ENCODE peak calls at places on chromosome 16, in ten cellular contexts. One of them, this sample, is unnamed.

GRCh38 chr16:4391635-4392381 is 20.2 kb downstream of the VASN start:
- DNase-seq in progenitor cell of endocrine pancreas: no peak
- DNase-seq in mucosa of descending colon: no peak
- DNase-seq in nephron progenitor cell: peak
- DNase-seq in AG04449: no peak
- DNase-seq in type B pancreatic cell: no peak
- DNase-seq in BE2C: peak
- DNase-seq in AG04450: no peak
- DNase-seq in heart left ventricle: no peak
- DNase-seq in stomach: no peak
- DNase-seq in this sample: no peak

GRCh38 chr16:23408242-23409201 is 44.5 kb downstream of the COG7 start:
- DNase-seq in progenitor cell of endocrine pancreas: no peak
- DNase-seq in mucosa of descending colon: peak
- DNase-seq in nephron progenitor cell: no peak
- DNase-seq in AG04449: no peak
- DNase-seq in type B pancreatic cell: no peak
- DNase-seq in BE2C: peak
- DNase-seq in AG04450: no peak
- DNase-seq in heart left ventricle: peak
- DNase-seq in stomach: no peak
- DNase-seq in this sample: no peak

GRCh38 chr16:69176033-69176780 is 10.8 kb upstream of the SNTB2 start:
- DNase-seq in progenitor cell of endocrine pancreas: no peak
- DNase-seq in mucosa of descending colon: no peak
- DNase-seq in nephron progenitor cell: no peak
- DNase-seq in AG04449: no peak
- DNase-seq in type B pancreatic cell: no peak
- DNase-seq in BE2C: no peak
- DNase-seq in AG04450: peak
- DNase-seq in heart left ventricle: no peak
- DNase-seq in stomach: no peak
- DNase-seq in this sample: no peak

GRCh38 chr16:12496181-12496580 is 307.5 kb downstream of the CPPED1 start:
- DNase-seq in progenitor cell of endocrine pancreas: no peak
- DNase-seq in mucosa of descending colon: no peak
- DNase-seq in nephron progenitor cell: no peak
- DNase-seq in AG04449: no peak
- DNase-seq in type B pancreatic cell: no peak
- DNase-seq in BE2C: no peak
- DNase-seq in AG04450: no peak
- DNase-seq in heart left ventricle: no peak
- DNase-seq in stomach: no peak
- DNase-seq in this sample: no peak

GRCh38 chr16:23496826-23497542 is 13.3 kb downstream of the GGA2 start:
- DNase-seq in progenitor cell of endocrine pancreas: no peak
- DNase-seq in mucosa of descending colon: no peak
- DNase-seq in nephron progenitor cell: no peak
- DNase-seq in AG04449: no peak
- DNase-seq in type B pancreatic cell: no peak
- DNase-seq in BE2C: no peak
- DNase-seq in AG04450: no peak
- DNase-seq in heart left ventricle: no peak
- DNase-seq in stomach: no peak
- DNase-seq in this sample: no peak

GRCh38 chr16:1042776-1043349 is 29.7 kb upstream of the SSTR5 start:
- DNase-seq in progenitor cell of endocrine pancreas: no peak
- DNase-seq in mucosa of descending colon: no peak
- DNase-seq in nephron progenitor cell: no peak
- DNase-seq in AG04449: no peak
- DNase-seq in type B pancreatic cell: no peak
- DNase-seq in BE2C: peak
- DNase-seq in AG04450: no peak
- DNase-seq in heart left ventricle: no peak
- DNase-seq in stomach: no peak
- DNase-seq in this sample: no peak

GRCh38 chr16:84825896-84826557 is 6.2 kb downstream of the CRISPLD2 start:
- DNase-seq in progenitor cell of endocrine pancreas: no peak
- DNase-seq in mucosa of descending colon: no peak
- DNase-seq in nephron progenitor cell: no peak
- DNase-seq in AG04449: no peak
- DNase-seq in type B pancreatic cell: no peak
- DNase-seq in BE2C: no peak
- DNase-seq in AG04450: no peak
- DNase-seq in heart left ventricle: no peak
- DNase-seq in stomach: no peak
- DNase-seq in this sample: no peak

GRCh38 chr16:35598696-35599332 is 2139.4 kb downstream of the TP53TG3F start:
- DNase-seq in progenitor cell of endocrine pancreas: no peak
- DNase-seq in mucosa of descending colon: no peak
- DNase-seq in nephron progenitor cell: no peak
- DNase-seq in AG04449: no peak
- DNase-seq in type B pancreatic cell: no peak
- DNase-seq in BE2C: no peak
- DNase-seq in AG04450: no peak
- DNase-seq in heart left ventricle: no peak
- DNase-seq in stomach: no peak
- DNase-seq in this sample: peak

GRCh38 chr16:54489225-54489781 is 202.7 kb upstream of the IRX3 start:
- DNase-seq in progenitor cell of endocrine pancreas: no peak
- DNase-seq in mucosa of descending colon: peak
- DNase-seq in nephron progenitor cell: no peak
- DNase-seq in AG04449: no peak
- DNase-seq in type B pancreatic cell: no peak
- DNase-seq in BE2C: peak
- DNase-seq in AG04450: no peak
- DNase-seq in heart left ventricle: no peak
- DNase-seq in stomach: peak
- DNase-seq in this sample: no peak

GRCh38 chr16:67326115-67326471 is 448 bp downstream of the KCTD19 start:
- DNase-seq in progenitor cell of endocrine pancreas: no peak
- DNase-seq in mucosa of descending colon: no peak
- DNase-seq in nephron progenitor cell: no peak
- DNase-seq in AG04449: no peak
- DNase-seq in type B pancreatic cell: no peak
- DNase-seq in BE2C: no peak
- DNase-seq in AG04450: no peak
- DNase-seq in heart left ventricle: no peak
- DNase-seq in stomach: no peak
- DNase-seq in this sample: no peak

GRCh38 chr16:27264151-27264550 is 4.4 kb downstream of the NSMCE1 start:
- DNase-seq in progenitor cell of endocrine pancreas: no peak
- DNase-seq in mucosa of descending colon: no peak
- DNase-seq in nephron progenitor cell: no peak
- DNase-seq in AG04449: no peak
- DNase-seq in type B pancreatic cell: no peak
- DNase-seq in BE2C: no peak
- DNase-seq in AG04450: no peak
- DNase-seq in heart left ventricle: no peak
- DNase-seq in stomach: no peak
- DNase-seq in this sample: no peak

GRCh38 chr16:67562918-67563707 is 787 bp downstream of the CTCF start:
- DNase-seq in progenitor cell of endocrine pancreas: peak
- DNase-seq in mucosa of descending colon: peak
- DNase-seq in nephron progenitor cell: peak
- DNase-seq in AG04449: no peak
- DNase-seq in type B pancreatic cell: no peak
- DNase-seq in BE2C: peak
- DNase-seq in AG04450: no peak
- DNase-seq in heart left ventricle: peak
- DNase-seq in stomach: peak
- DNase-seq in this sample: no peak

GRCh38 chr16:12339686-12340085 is 363.2 kb downstream of the SNX29 start:
- DNase-seq in progenitor cell of endocrine pancreas: no peak
- DNase-seq in mucosa of descending colon: no peak
- DNase-seq in nephron progenitor cell: no peak
- DNase-seq in AG04449: no peak
- DNase-seq in type B pancreatic cell: no peak
- DNase-seq in BE2C: no peak
- DNase-seq in AG04450: peak
- DNase-seq in heart left ventricle: no peak
- DNase-seq in stomach: no peak
- DNase-seq in this sample: no peak

GRCh38 chr16:30794634-30795033 is 7.6 kb upstream of the ZNF629 start:
- DNase-seq in progenitor cell of endocrine pancreas: no peak
- DNase-seq in mucosa of descending colon: no peak
- DNase-seq in nephron progenitor cell: no peak
- DNase-seq in AG04449: no peak
- DNase-seq in type B pancreatic cell: no peak
- DNase-seq in BE2C: no peak
- DNase-seq in AG04450: no peak
- DNase-seq in heart left ventricle: no peak
- DNase-seq in stomach: no peak
- DNase-seq in this sample: no peak

GRCh38 chr16:30802971-30803370 is 16.0 kb upstream of the ZNF629 start:
- DNase-seq in progenitor cell of endocrine pancreas: no peak
- DNase-seq in mucosa of descending colon: no peak
- DNase-seq in nephron progenitor cell: no peak
- DNase-seq in AG04449: no peak
- DNase-seq in type B pancreatic cell: no peak
- DNase-seq in BE2C: no peak
- DNase-seq in AG04450: no peak
- DNase-seq in heart left ventricle: no peak
- DNase-seq in stomach: no peak
- DNase-seq in this sample: no peak

GRCh38 chr16:30793508-30794069 is 6.6 kb upstream of the ZNF629 start:
- DNase-seq in progenitor cell of endocrine pancreas: no peak
- DNase-seq in mucosa of descending colon: no peak
- DNase-seq in nephron progenitor cell: no peak
- DNase-seq in AG04449: no peak
- DNase-seq in type B pancreatic cell: no peak
- DNase-seq in BE2C: no peak
- DNase-seq in AG04450: no peak
- DNase-seq in heart left ventricle: no peak
- DNase-seq in stomach: no peak
- DNase-seq in this sample: peak

DNA sequence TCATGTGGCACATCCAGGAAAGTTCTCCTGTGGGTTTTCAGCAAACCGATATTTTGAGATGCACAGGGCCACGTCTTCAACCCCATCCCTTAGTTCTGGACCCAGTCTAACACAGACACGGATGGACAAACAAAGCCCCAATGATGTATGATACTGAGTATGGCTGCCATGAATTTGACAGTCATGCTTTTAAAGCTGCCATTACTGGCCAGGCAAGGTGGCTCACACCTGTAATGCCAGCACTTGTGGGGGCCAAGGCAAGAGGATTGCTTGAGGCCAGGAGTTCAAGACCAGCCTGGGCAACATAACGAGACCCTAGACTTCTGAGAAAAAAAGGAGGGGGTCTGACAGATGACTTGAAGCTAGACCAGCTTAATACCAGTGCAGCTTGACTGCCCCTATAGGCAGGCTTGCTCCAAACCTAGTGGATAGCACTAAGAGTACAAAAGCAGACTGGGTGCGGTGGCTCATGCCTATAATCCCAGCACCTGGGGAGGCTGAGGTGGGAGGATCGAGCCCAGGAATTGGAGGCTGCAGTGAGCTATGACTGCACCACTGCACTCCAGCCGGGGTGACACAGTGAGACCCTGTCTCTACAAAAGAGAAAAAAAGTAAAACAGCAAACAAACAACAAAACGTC is 10.8 kb upstream of the ZNF629 start:
- DNase-seq in progenitor cell of endocrine pancreas: no peak
- DNase-seq in mucosa of descending colon: no peak
- DNase-seq in nephron progenitor cell: no peak
- DNase-seq in AG04449: no peak
- DNase-seq in type B pancreatic cell: no peak
- DNase-seq in BE2C: no peak
- DNase-seq in AG04450: no peak
- DNase-seq in heart left ventricle: no peak
- DNase-seq in stomach: no peak
- DNase-seq in this sample: no peak
- TF ChIP-seq CTCF in progenitor cell of endocrine pancreas: no peak
- TF ChIP-seq CTCF in mucosa of descending colon: no peak
- TF ChIP-seq CTCF in nephron progenitor cell: no peak
- TF ChIP-seq CTCF in AG04449: no peak
- TF ChIP-seq CTCF in type B pancreatic cell: peak
- TF ChIP-seq CTCF in BE2C: peak
- TF ChIP-seq CTCF in AG04450: peak
- TF ChIP-seq CTCF in heart left ventricle: no peak
- TF ChIP-seq CTCF in stomach: no peak
- TF ChIP-seq CTCF in this sample: peak

GRCh38 chr16:56191807-56192643 is 736 bp downstream of the GNAO1 start:
- DNase-seq in progenitor cell of endocrine pancreas: no peak
- DNase-seq in mucosa of descending colon: no peak
- DNase-seq in nephron progenitor cell: peak
- DNase-seq in AG04449: no peak
- DNase-seq in type B pancreatic cell: no peak
- DNase-seq in BE2C: peak
- DNase-seq in AG04450: no peak
- DNase-seq in heart left ventricle: no peak
- DNase-seq in stomach: no peak
- DNase-seq in this sample: no peak
- TF ChIP-seq CTCF in progenitor cell of endocrine pancreas: no peak
- TF ChIP-seq CTCF in mucosa of descending colon: no peak
- TF ChIP-seq CTCF in nephron progenitor cell: no peak
- TF ChIP-seq CTCF in AG04449: no peak
- TF ChIP-seq CTCF in type B pancreatic cell: no peak
- TF ChIP-seq CTCF in BE2C: no peak
- TF ChIP-seq CTCF in AG04450: no peak
- TF ChIP-seq CTCF in heart left ventricle: no peak
- TF ChIP-seq CTCF in stomach: no peak
- TF ChIP-seq CTCF in this sample: no peak

GRCh38 chr16:87233928-87234327 is 83.3 kb downstream of the C16orf95 start:
- DNase-seq in progenitor cell of endocrine pancreas: no peak
- DNase-seq in mucosa of descending colon: no peak
- DNase-seq in nephron progenitor cell: no peak
- DNase-seq in AG04449: no peak
- DNase-seq in type B pancreatic cell: no peak
- DNase-seq in BE2C: no peak
- DNase-seq in AG04450: no peak
- DNase-seq in heart left ventricle: no peak
- DNase-seq in stomach: no peak
- DNase-seq in this sample: no peak
- TF ChIP-seq CTCF in progenitor cell of endocrine pancreas: peak
- TF ChIP-seq CTCF in mucosa of descending colon: no peak
- TF ChIP-seq CTCF in nephron progenitor cell: peak
- TF ChIP-seq CTCF in AG04449: peak
- TF ChIP-seq CTCF in type B pancreatic cell: peak
- TF ChIP-seq CTCF in BE2C: peak
- TF ChIP-seq CTCF in AG04450: peak
- TF ChIP-seq CTCF in heart left ventricle: no peak
- TF ChIP-seq CTCF in stomach: no peak
- TF ChIP-seq CTCF in this sample: no peak

DNA sequence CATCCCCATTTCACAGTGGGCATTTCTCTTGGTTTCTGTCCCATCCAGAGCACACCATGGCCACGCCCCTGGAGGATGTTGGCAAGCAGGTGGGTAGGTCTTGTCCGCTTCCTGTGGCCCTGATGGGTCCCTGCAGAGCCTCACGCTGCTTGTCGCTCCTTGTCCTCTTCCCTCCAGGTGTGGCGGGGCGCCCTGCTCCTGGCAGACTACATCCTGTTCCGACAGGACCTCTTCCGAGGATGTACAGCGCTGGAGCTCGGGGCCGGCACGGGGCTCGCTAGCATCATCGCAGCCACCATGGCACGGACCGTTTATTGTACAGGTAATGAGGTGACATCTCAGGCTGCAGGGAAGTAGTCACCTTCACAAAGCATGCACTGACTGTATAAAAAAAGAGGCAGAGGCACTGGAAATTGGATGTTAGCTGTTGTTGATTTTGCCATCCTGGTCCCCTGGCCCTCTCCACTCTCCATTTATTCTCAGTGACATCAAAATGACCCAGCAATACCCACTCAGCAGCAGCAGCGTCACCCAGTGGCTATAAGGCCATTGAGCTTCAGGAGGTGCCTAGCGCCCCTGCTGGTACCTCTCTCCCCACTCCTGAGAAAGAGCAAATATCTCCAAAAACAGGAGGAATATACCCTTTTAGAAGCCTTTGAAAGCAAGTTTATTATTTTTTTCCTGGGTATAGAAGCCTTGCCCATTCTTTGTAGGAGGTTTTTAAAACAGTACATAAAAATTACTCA is 13.7 kb downstream of the METTL22 start:
- DNase-seq in progenitor cell of endocrine pancreas: peak
- DNase-seq in mucosa of descending colon: peak
- DNase-seq in nephron progenitor cell: peak
- DNase-seq in AG04449: no peak
- DNase-seq in type B pancreatic cell: no peak
- DNase-seq in BE2C: peak
- DNase-seq in AG04450: no peak
- DNase-seq in heart left ventricle: no peak
- DNase-seq in stomach: no peak
- DNase-seq in this sample: no peak
- TF ChIP-seq CTCF in progenitor cell of endocrine pancreas: peak
- TF ChIP-seq CTCF in mucosa of descending colon: no peak
- TF ChIP-seq CTCF in nephron progenitor cell: peak
- TF ChIP-seq CTCF in AG04449: peak
- TF ChIP-seq CTCF in type B pancreatic cell: peak
- TF ChIP-seq CTCF in BE2C: peak
- TF ChIP-seq CTCF in AG04450: peak
- TF ChIP-seq CTCF in heart left ventricle: peak
- TF ChIP-seq CTCF in stomach: no peak
- TF ChIP-seq CTCF in this sample: peak

This sample was measured in RWPE2.